ENCODE peak calls at places on chromosomes 1 and 21, in ten cellular contexts. E is CD8-positive, alpha-beta memory T cell; C is substantia nigra; I is dorsolateral prefrontal cortex; A is GM23338; B is heart left ventricle; S is IMR-90; Z is caudate nucleus; R is spleen; M is left lung. D is an unnamed sample.

GRCh38 chr1:3019516-3020051 is 1.7 kb upstream of the ACTRT2 start:
- DNase-seq in A (no peak), R (peak), E (no peak), I (no peak), M (peak), B (no peak), S (no peak), C (no peak), Z (no peak), D (no peak)

GRCh38 chr1:188988589-188988988 is 1489.1 kb downstream of the BRINP3 start:
- DNase-seq in I (no peak), S (peak), Z (no peak), R (no peak), E (no peak), C (no peak), A (no peak), M (no peak), B (no peak), D (no peak)

GRCh38 chr1:113403065-113403464 is 12.8 kb downstream of the MAGI3 start:
- DNase-seq in R (no peak), E (no peak), C (no peak), A (peak), B (no peak), S (no peak), I (no peak), Z (no peak), M (no peak), D (no peak)

GRCh38 chr1:43235451-43236121 is 34.2 kb upstream of the TMEM125 start:
- DNase-seq in A (no peak), M (no peak), C (no peak), B (no peak), S (no peak), I (no peak), E (no peak), Z (no peak), R (no peak), D (no peak)

GRCh38 chr1:51877434-51878306 is 857 bp downstream of the NRDC start:
- DNase-seq in R (no peak), C (no peak), I (peak), B (no peak), E (no peak), A (peak), S (peak), Z (peak), M (peak), D (no peak)

GRCh38 chr1:70090875-70091274 is 114.5 kb downstream of the LRRC40 start:
- DNase-seq in E (no peak), C (no peak), Z (no peak), B (no peak), A (no peak), M (no peak), S (peak), I (no peak), R (no peak), D (no peak)

GRCh38 chr1:2552189-2552588 is 4.0 kb upstream of the TNFRSF14 start:
- DNase-seq in I (no peak), S (no peak), R (no peak), Z (no peak), C (no peak), M (no peak), A (no peak), E (no peak), B (no peak), D (no peak)

GRCh38 chr1:240399381-240399780 is 212.6 kb downstream of the GREM2 start:
- DNase-seq in A (no peak), Z (peak), R (no peak), B (no peak), I (peak), M (no peak), S (peak), E (no peak), C (no peak), D (no peak)

GRCh38 chr21:21722736-21723135 is 724.5 kb downstream of the NCAM2 start:
- DNase-seq in C (no peak), B (no peak), S (peak), M (no peak), A (no peak), I (no peak), R (no peak), Z (no peak), E (no peak), D (no peak)

GRCh38 chr1:158649052-158649451 is 37.5 kb downstream of the SPTA1 start:
- DNase-seq in A (peak), C (no peak), I (no peak), R (no peak), B (no peak), Z (no peak), E (no peak), S (no peak), M (no peak), D (no peak)

GRCh38 chr1:214551436-214552173 is at the start of gene PTPN14:
- DNase-seq in S (peak), Z (peak), R (peak), A (peak), C (peak), B (peak), E (no peak), I (peak), M (peak), D (peak)

GRCh38 chr1:214740471-214740870 is 137.5 kb downstream of the CENPF start:
- DNase-seq in R (no peak), A (no peak), Z (no peak), B (no peak), E (no peak), M (no peak), I (no peak), C (no peak), S (no peak), D (no peak)

GRCh38 chr1:147225193-147225730 is at the start of gene FMO5:
- DNase-seq in I (peak), A (peak), M (peak), Z (peak), C (peak), E (peak), R (peak), B (peak), S (peak), D (no peak)

GRCh38 chr1:30412241-30413110 is 310.9 kb downstream of the MATN1 start:
- DNase-seq in R (no peak), S (no peak), A (no peak), C (no peak), I (no peak), Z (no peak), E (no peak), B (no peak), M (peak), D (no peak)

GRCh38 chr1:211371406-211372105 is 44.9 kb downstream of the TRAF5 start:
- DNase-seq in Z (no peak), S (peak), M (no peak), I (no peak), E (no peak), R (no peak), A (no peak), C (no peak), B (no peak), D (no peak)

GRCh38 chr1:58814251-58815068 is 30.6 kb upstream of the JUN start:
- DNase-seq in I (no peak), S (peak), B (peak), Z (no peak), M (peak), E (no peak), R (peak), A (peak), C (no peak), D (peak)

GRCh38 chr21:46325073-46325912 is 1.3 kb downstream of the PCNT start:
- DNase-seq in B (peak), A (peak), Z (no peak), C (no peak), I (peak), E (peak), S (peak), M (peak), R (peak), D (peak)

GRCh38 chr1:25727026-25727818 is 72.8 kb upstream of the SELENON start:
- DNase-seq in B (no peak), I (no peak), A (no peak), E (no peak), S (peak), Z (no peak), R (peak), C (peak), M (peak), D (no peak)

GRCh38 chr1:209657140-209657879 is 5.1 kb upstream of the LAMB3 start:
- DNase-seq in Z (no peak), B (no peak), C (no peak), I (no peak), M (no peak), S (no peak), A (no peak), R (peak), E (no peak), D (no peak)

DNA sequence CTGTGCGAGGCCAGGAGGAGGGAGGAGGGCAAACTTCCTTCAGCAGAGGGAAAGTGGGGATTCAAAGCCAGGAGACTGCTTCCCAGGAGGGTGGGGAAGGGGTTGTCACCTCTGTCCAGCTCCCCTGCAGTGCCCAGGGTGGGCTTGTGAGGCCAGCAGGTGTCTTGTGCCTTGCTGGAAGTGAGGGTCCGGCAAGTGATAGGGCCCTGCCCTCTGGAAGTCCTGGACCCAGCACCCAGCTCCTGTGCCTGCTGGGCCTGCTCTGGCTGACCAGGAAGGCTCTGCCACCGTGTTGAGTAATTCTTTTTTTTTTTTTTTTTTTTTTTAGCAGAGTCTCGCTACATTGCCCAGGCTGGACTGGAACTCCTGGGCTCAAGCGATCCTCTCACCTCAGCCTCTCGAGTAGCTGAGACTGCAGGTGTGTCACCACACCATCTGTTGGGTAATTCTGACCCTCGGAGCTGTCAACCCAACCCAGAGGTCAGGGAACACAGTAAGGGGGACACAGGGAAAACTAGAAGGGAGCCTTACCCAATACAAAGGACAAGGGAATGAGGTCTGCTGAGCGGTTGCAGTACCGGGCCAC is 1.0 kb downstream of the BEST4 start:
- DNase-seq in C (no peak), B (no peak), A (no peak), M (no peak), I (no peak), R (no peak), E (no peak), Z (no peak), S (no peak), D (no peak)
- H3K27ac ChIP-seq in C (no peak), B (peak), A (no peak), M (peak), I (no peak), R (no peak), E (no peak), Z (no peak), S (no peak), D (no peak)

DNA sequence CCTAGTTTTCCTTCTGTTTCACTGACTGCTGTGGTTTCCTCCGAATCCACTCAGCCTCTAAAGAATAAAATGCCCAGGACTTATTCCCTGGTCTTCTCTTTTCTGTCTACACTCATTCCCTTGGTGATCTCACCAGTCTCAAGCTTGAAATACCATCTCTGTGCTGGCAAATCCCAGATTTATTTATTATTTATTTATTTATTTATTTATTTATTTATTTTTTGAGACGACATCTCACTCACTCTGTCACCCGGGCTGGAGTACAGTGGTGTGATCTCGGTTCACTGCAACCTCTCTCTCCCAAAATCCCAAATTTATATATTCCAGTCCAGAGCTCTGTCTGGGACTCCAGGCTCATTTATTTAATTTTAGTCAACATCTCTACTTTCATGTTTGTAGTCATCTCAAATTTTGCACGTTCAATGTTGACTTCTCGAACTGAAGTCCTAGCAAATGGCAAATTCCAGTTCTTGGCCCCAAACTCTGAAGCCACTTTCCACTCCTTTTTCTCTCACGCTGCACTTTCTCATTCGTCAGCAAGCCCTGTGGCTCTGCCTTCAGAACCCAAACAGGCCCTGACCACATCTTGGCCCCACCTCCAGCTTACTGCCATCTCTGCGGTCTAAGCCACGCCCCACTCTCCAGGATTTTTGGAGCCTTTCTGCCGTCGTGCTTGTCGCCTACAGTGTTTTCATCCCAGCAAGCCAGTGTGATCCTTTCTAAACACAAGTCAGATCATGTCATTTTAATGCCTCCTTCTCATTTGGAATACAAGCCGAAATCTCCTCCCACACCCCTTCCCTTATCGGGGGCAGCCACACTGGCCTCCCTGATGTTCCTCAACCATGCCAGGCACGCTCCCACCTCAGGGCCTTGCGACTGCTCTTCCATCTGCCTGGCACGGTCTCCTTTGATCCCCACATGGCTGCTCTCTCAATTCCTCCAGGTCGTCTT is 14.2 kb upstream of the TENT5B start:
- DNase-seq in M (peak), C (no peak), A (peak), E (no peak), B (peak), R (no peak), I (no peak), S (peak), Z (no peak), D (no peak)
- H3K27ac ChIP-seq in M (peak), C (no peak), A (peak), E (peak), B (no peak), R (no peak), I (no peak), S (no peak), Z (no peak), D (no peak)

GRCh38 chr1:163048970-163049680 is 20.0 kb upstream of the RGS4 start:
- DNase-seq in B (no peak), E (no peak), C (no peak), A (no peak), S (no peak), M (no peak), R (no peak), I (no peak), Z (no peak), D (no peak)
- H3K27ac ChIP-seq in B (no peak), E (no peak), C (no peak), A (no peak), S (no peak), M (no peak), R (no peak), I (no peak), Z (no peak), D (no peak)

DNA sequence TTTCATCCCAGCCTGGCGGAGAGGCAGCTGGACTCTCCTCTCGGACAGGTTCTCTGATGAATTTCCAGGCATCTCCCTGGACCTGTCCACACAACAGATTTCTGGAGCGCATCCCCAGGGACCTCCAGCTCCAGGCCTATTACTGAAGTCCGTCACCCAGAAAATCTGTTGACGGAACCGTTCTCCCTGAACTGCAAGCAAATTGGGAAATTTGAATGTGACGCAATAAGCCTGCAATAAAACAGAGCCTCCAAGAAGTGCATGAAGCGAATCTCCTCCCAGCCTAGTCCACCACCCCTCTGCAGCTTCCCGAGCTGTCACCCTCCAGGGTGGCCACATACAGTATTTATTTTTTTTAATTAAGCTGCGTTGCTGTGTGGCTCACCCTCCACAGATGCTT is 173.2 kb downstream of the CAMTA1 start:
- DNase-seq in A (no peak), M (no peak), C (no peak), S (peak), E (no peak), R (no peak), B (no peak), I (no peak), Z (no peak), D (no peak)
- H3K27ac ChIP-seq in A (no peak), M (no peak), C (no peak), S (no peak), E (no peak), R (no peak), B (no peak), I (no peak), Z (no peak), D (no peak)